ENCODE peak calls at places on chromosomes 16 and 17, in nine cellular contexts. U, M, D, J, T, X, Z, E and P are unnamed samples.

GRCh38 chr16:1192384-1193073 is 32.5 kb downstream of the TPSG1 start:
- DNase-seq in U (no peak), M (no peak), D (no peak), J (no peak), T (no peak), X (no peak), Z (no peak), E (no peak), P (no peak)

GRCh38 chr17:72603346-72604242 is 482.8 kb downstream of the SOX9 start:
- DNase-seq in U (no peak), M (peak; percentile 74), D (no peak), J (no peak), T (no peak), X (no peak), Z (no peak), E (no peak), P (peak; percentile 39)

GRCh38 chr16:3578610-3579551 is 1.7 kb upstream of the NLRC3 start:
- DNase-seq in U (no peak), M (peak; percentile 16), D (peak; percentile 39), J (peak; percentile 54), T (no peak), X (peak; percentile 31), Z (no peak), E (no peak), P (no peak)

GRCh38 chr17:73155410-73156165 is 9.2 kb upstream of the SSTR2 start:
- DNase-seq in U (peak; percentile 56), M (no peak), D (no peak), J (no peak), T (no peak), X (no peak), Z (no peak), E (no peak), P (no peak)

GRCh38 chr16:83581082-83581481 is 226.7 kb upstream of the HSBP1 start:
- DNase-seq in U (no peak), M (no peak), D (no peak), J (no peak), T (no peak), X (no peak), Z (no peak), E (no peak), P (no peak)

GRCh38 chr16:85697441-85697840 is 8.7 kb upstream of the GINS2 start:
- DNase-seq in U (no peak), M (no peak), D (no peak), J (no peak), T (no peak), X (no peak), Z (peak; percentile 32), E (no peak), P (no peak)

GRCh38 chr17:56426901-56427300 is 166.6 kb upstream of the NOG start:
- DNase-seq in U (no peak), M (no peak), D (no peak), J (no peak), T (no peak), X (no peak), Z (no peak), E (no peak), P (no peak)

GRCh38 chr16:3015865-3016521 is 2.0 kb downstream of the CLDN6 start:
- DNase-seq in U (no peak), M (no peak), D (no peak), J (no peak), T (no peak), X (no peak), Z (no peak), E (no peak), P (no peak)

GRCh38 chr16:77834600-77834963 is 46.2 kb downstream of the VAT1L start:
- DNase-seq in U (no peak), M (peak; percentile 86), D (no peak), J (no peak), T (no peak), X (no peak), Z (no peak), E (no peak), P (peak; percentile 38)

GRCh38 chr16:30902070-30902972 is 5.9 kb downstream of the CTF1 start:
- DNase-seq in U (peak; percentile 79), M (peak; percentile 71), D (peak; percentile 51), J (peak; percentile 61), T (peak; percentile 80), X (peak; percentile 61), Z (peak; percentile 40), E (peak; percentile 91), P (peak; percentile 95)

GRCh38 chr16:22948058-22948602 is 134.2 kb downstream of the HS3ST2 start:
- DNase-seq in U (no peak), M (no peak), D (no peak), J (no peak), T (no peak), X (no peak), Z (no peak), E (no peak), P (peak; percentile 24)

GRCh38 chr17:19538095-19539039 is 4.7 kb downstream of the SLC47A1 start:
- DNase-seq in U (peak; percentile 64), M (no peak), D (no peak), J (no peak), T (no peak), X (no peak), Z (peak; percentile 23), E (no peak), P (no peak)

GRCh38 chr16:66843191-66843590 is 1.0 kb upstream of the CA7 start:
- DNase-seq in U (no peak), M (no peak), D (no peak), J (no peak), T (no peak), X (no peak), Z (no peak), E (no peak), P (no peak)

GRCh38 chr17:42107597-42108576 is 4.6 kb downstream of the DHX58 start:
- DNase-seq in U (peak; percentile 95), M (peak; percentile 50), D (peak; percentile 93), J (peak; percentile 88), T (no peak), X (peak; percentile 83), Z (no peak), E (no peak), P (peak; percentile 81)

GRCh38 chr17:71628306-71628705 is 492.5 kb upstream of the SOX9 start:
- DNase-seq in U (no peak), M (peak; percentile 9), D (no peak), J (no peak), T (no peak), X (no peak), Z (no peak), E (no peak), P (peak; percentile 12)

GRCh38 chr16:51337662-51338061 is 186.6 kb upstream of the SALL1 start:
- DNase-seq in U (no peak), M (no peak), D (no peak), J (no peak), T (no peak), X (no peak), Z (no peak), E (no peak), P (no peak)

GRCh38 chr16:52128407-52128806 is 418.5 kb downstream of the TOX3 start:
- DNase-seq in U (no peak), M (no peak), D (no peak), J (no peak), T (no peak), X (no peak), Z (no peak), E (no peak), P (no peak)

GRCh38 chr17:50203589-50204345 is 2.3 kb upstream of the COL1A1 start:
- DNase-seq in U (no peak), M (peak; percentile 98), D (no peak), J (no peak), T (no peak), X (no peak), Z (no peak), E (no peak), P (peak; percentile 88)

GRCh38 chr16:81752225-81752875 is 26.7 kb upstream of the PLCG2 start:
- DNase-seq in U (no peak), M (peak; percentile 34), D (no peak), J (no peak), T (peak; percentile 79), X (peak; percentile 86), Z (no peak), E (no peak), P (peak; percentile 50)

GRCh38 chr16:67249178-67249759 is 490 bp downstream of the SLC9A5 start:
- DNase-seq in U (no peak), M (peak; percentile 30), D (no peak), J (no peak), T (no peak), X (no peak), Z (no peak), E (no peak), P (peak; percentile 27)

GRCh38 chr17:56108811-56109284 is 44.4 kb upstream of the ANKFN1 start:
- DNase-seq in U (no peak), M (no peak), D (no peak), J (no peak), T (no peak), X (no peak), Z (no peak), E (no peak), P (no peak)

GRCh38 chr17:19897901-19898300 is 30.2 kb upstream of the ULK2 start:
- DNase-seq in U (no peak), M (peak; percentile 75), D (no peak), J (no peak), T (no peak), X (no peak), Z (no peak), E (no peak), P (peak; percentile 72)

GRCh38 chr16:5526826-5527225 is 429.2 kb upstream of the EEF2KMT start:
- DNase-seq in U (no peak), M (no peak), D (no peak), J (no peak), T (no peak), X (no peak), Z (no peak), E (no peak), P (no peak)

GRCh38 chr16:50436271-50436670 is 67.5 kb upstream of the BRD7 start:
- DNase-seq in U (no peak), M (no peak), D (no peak), J (no peak), T (no peak), X (no peak), Z (no peak), E (peak; percentile 48), P (no peak)

GRCh38 chr17:39683295-39683939 is 4.4 kb downstream of the PGAP3 start:
- DNase-seq in U (no peak), M (no peak), D (no peak), J (no peak), T (no peak), X (no peak), Z (no peak), E (no peak), P (no peak)

GRCh38 chr16:66905633-66906539 is 12.8 kb downstream of the CDH16 start:
- DNase-seq in U (no peak), M (peak; percentile 21), D (no peak), J (no peak), T (no peak), X (no peak), Z (peak; percentile 56), E (no peak), P (no peak)